ENCODE peak calls at places on chromosomes 11 and 22, in nine cellular contexts. One of them, this sample, is unnamed.

GRCh38 chr11:2919837-2920236 is 9.4 kb downstream of the PHLDA2 start:
- DNase-seq in H9: no peak
- DNase-seq in lower lobe of right lung: no peak
- DNase-seq in caudate nucleus: no peak
- DNase-seq in IMR-90: no peak
- DNase-seq in mesendoderm: no peak
- DNase-seq in HL-60: no peak
- DNase-seq in colonic mucosa: no peak
- DNase-seq in thoracic aorta: no peak
- DNase-seq in this sample: no peak

GRCh38 chr11:72856065-72856464 is 41.9 kb downstream of the ATG16L2 start:
- DNase-seq in H9: no peak
- DNase-seq in lower lobe of right lung: no peak
- DNase-seq in caudate nucleus: no peak
- DNase-seq in IMR-90: no peak
- DNase-seq in mesendoderm: no peak
- DNase-seq in HL-60: no peak
- DNase-seq in colonic mucosa: no peak
- DNase-seq in thoracic aorta: no peak
- DNase-seq in this sample: no peak

GRCh38 chr11:109667719-109668118 is 245.7 kb downstream of the C11orf87 start:
- DNase-seq in H9: no peak
- DNase-seq in lower lobe of right lung: no peak
- DNase-seq in caudate nucleus: no peak
- DNase-seq in IMR-90: no peak
- DNase-seq in mesendoderm: no peak
- DNase-seq in HL-60: no peak
- DNase-seq in colonic mucosa: no peak
- DNase-seq in thoracic aorta: no peak
- DNase-seq in this sample: no peak

GRCh38 chr11:35622070-35622469 is 3.8 kb downstream of the FJX1 start:
- DNase-seq in H9: no peak
- DNase-seq in lower lobe of right lung: no peak
- DNase-seq in caudate nucleus: no peak
- DNase-seq in IMR-90: peak; percentile 84
- DNase-seq in mesendoderm: peak; percentile 71
- DNase-seq in HL-60: no peak
- DNase-seq in colonic mucosa: no peak
- DNase-seq in thoracic aorta: no peak
- DNase-seq in this sample: no peak

GRCh38 chr11:121965330-121965729 is 150.7 kb downstream of the BLID start:
- DNase-seq in H9: no peak
- DNase-seq in lower lobe of right lung: no peak
- DNase-seq in caudate nucleus: no peak
- DNase-seq in IMR-90: peak; percentile 74
- DNase-seq in mesendoderm: no peak
- DNase-seq in HL-60: no peak
- DNase-seq in colonic mucosa: no peak
- DNase-seq in thoracic aorta: no peak
- DNase-seq in this sample: no peak

GRCh38 chr11:92050305-92050704 is 174.3 kb upstream of the FAT3 start:
- DNase-seq in H9: no peak
- DNase-seq in lower lobe of right lung: no peak
- DNase-seq in caudate nucleus: no peak
- DNase-seq in IMR-90: no peak
- DNase-seq in mesendoderm: no peak
- DNase-seq in HL-60: no peak
- DNase-seq in colonic mucosa: no peak
- DNase-seq in thoracic aorta: no peak
- DNase-seq in this sample: no peak

GRCh38 chr11:8617063-8617462 is 23.0 kb upstream of the STK33 start:
- DNase-seq in H9: no peak
- DNase-seq in lower lobe of right lung: no peak
- DNase-seq in caudate nucleus: no peak
- DNase-seq in IMR-90: no peak
- DNase-seq in mesendoderm: peak; percentile 70
- DNase-seq in HL-60: no peak
- DNase-seq in colonic mucosa: no peak
- DNase-seq in thoracic aorta: no peak
- DNase-seq in this sample: no peak

GRCh38 chr11:35330924-35331323 is 88.4 kb downstream of the SLC1A2 start:
- DNase-seq in H9: no peak
- DNase-seq in lower lobe of right lung: no peak
- DNase-seq in caudate nucleus: no peak
- DNase-seq in IMR-90: no peak
- DNase-seq in mesendoderm: peak; percentile 83
- DNase-seq in HL-60: no peak
- DNase-seq in colonic mucosa: no peak
- DNase-seq in thoracic aorta: no peak
- DNase-seq in this sample: no peak

GRCh38 chr11:108873938-108874337 is 209.1 kb downstream of the DDX10 start:
- DNase-seq in H9: no peak
- DNase-seq in lower lobe of right lung: no peak
- DNase-seq in caudate nucleus: no peak
- DNase-seq in IMR-90: no peak
- DNase-seq in mesendoderm: no peak
- DNase-seq in HL-60: no peak
- DNase-seq in colonic mucosa: no peak
- DNase-seq in thoracic aorta: no peak
- DNase-seq in this sample: no peak

GRCh38 chr22:37176464-37177061 is 11.5 kb downstream of the C1QTNF6 start:
- DNase-seq in H9: no peak
- DNase-seq in lower lobe of right lung: peak; percentile 76
- DNase-seq in caudate nucleus: no peak
- DNase-seq in IMR-90: peak; percentile 78
- DNase-seq in mesendoderm: no peak
- DNase-seq in HL-60: peak; percentile 82
- DNase-seq in colonic mucosa: no peak
- DNase-seq in thoracic aorta: no peak
- DNase-seq in this sample: no peak

GRCh38 chr11:44270403-44271192 is 39.3 kb downstream of the ALX4 start:
- DNase-seq in H9: no peak
- DNase-seq in lower lobe of right lung: no peak
- DNase-seq in caudate nucleus: no peak
- DNase-seq in IMR-90: no peak
- DNase-seq in mesendoderm: no peak
- DNase-seq in HL-60: no peak
- DNase-seq in colonic mucosa: no peak
- DNase-seq in thoracic aorta: no peak
- DNase-seq in this sample: no peak

GRCh38 chr22:23874871-23875270 is 17.2 kb downstream of the SLC2A11 start:
- DNase-seq in H9: no peak
- DNase-seq in lower lobe of right lung: no peak
- DNase-seq in caudate nucleus: no peak
- DNase-seq in IMR-90: no peak
- DNase-seq in mesendoderm: no peak
- DNase-seq in HL-60: no peak
- DNase-seq in colonic mucosa: no peak
- DNase-seq in thoracic aorta: no peak
- DNase-seq in this sample: no peak

GRCh38 chr22:42964994-42965699 is 49.8 kb downstream of the PACSIN2 start:
- DNase-seq in H9: peak; percentile 54
- DNase-seq in lower lobe of right lung: no peak
- DNase-seq in caudate nucleus: no peak
- DNase-seq in IMR-90: peak; percentile 45
- DNase-seq in mesendoderm: peak; percentile 29
- DNase-seq in HL-60: no peak
- DNase-seq in colonic mucosa: no peak
- DNase-seq in thoracic aorta: no peak
- DNase-seq in this sample: no peak

GRCh38 chr11:45771194-45771941 is 33.6 kb upstream of the SLC35C1 start:
- DNase-seq in H9: peak; percentile 68
- DNase-seq in lower lobe of right lung: peak; percentile 65
- DNase-seq in caudate nucleus: peak; percentile 59
- DNase-seq in IMR-90: peak; percentile 38
- DNase-seq in mesendoderm: peak; percentile 60
- DNase-seq in HL-60: peak; percentile 46
- DNase-seq in colonic mucosa: peak; percentile 82
- DNase-seq in thoracic aorta: no peak
- DNase-seq in this sample: no peak

GRCh38 chr22:42156121-42156520 is 25.5 kb upstream of the CYP2D6 start:
- DNase-seq in H9: no peak
- DNase-seq in lower lobe of right lung: no peak
- DNase-seq in caudate nucleus: no peak
- DNase-seq in IMR-90: no peak
- DNase-seq in mesendoderm: no peak
- DNase-seq in HL-60: no peak
- DNase-seq in colonic mucosa: no peak
- DNase-seq in thoracic aorta: no peak
- DNase-seq in this sample: no peak

GRCh38 chr11:59801981-59802638 is 8.5 kb downstream of the MRPL16 start:
- DNase-seq in H9: no peak
- DNase-seq in lower lobe of right lung: no peak
- DNase-seq in caudate nucleus: no peak
- DNase-seq in IMR-90: peak; percentile 36
- DNase-seq in mesendoderm: peak; percentile 91
- DNase-seq in HL-60: no peak
- DNase-seq in colonic mucosa: no peak
- DNase-seq in thoracic aorta: no peak
- DNase-seq in this sample: no peak
- H3K27ac ChIP-seq in H9: no peak overlapping the region
- H3K27ac ChIP-seq in lower lobe of right lung: no peak overlapping the region
- H3K27ac ChIP-seq in caudate nucleus: peak overlapping the region; percentile 11
- H3K27ac ChIP-seq in IMR-90: no peak overlapping the region
- H3K27ac ChIP-seq in mesendoderm: no peak overlapping the region
- H3K27ac ChIP-seq in HL-60: no peak overlapping the region
- H3K27ac ChIP-seq in colonic mucosa: no peak overlapping the region
- H3K27ac ChIP-seq in thoracic aorta: peak overlapping the region; percentile 19
- H3K27ac ChIP-seq in this sample: peak overlapping the region; percentile 8

GRCh38 chr11:119314748-119315138 is 2.2 kb downstream of the MCAM start:
- DNase-seq in H9: no peak
- DNase-seq in lower lobe of right lung: no peak
- DNase-seq in caudate nucleus: no peak
- DNase-seq in IMR-90: no peak
- DNase-seq in mesendoderm: no peak
- DNase-seq in HL-60: no peak
- DNase-seq in colonic mucosa: no peak
- DNase-seq in thoracic aorta: no peak
- DNase-seq in this sample: no peak

GRCh38 chr11:119317592-119318239 is 786 bp upstream of the MCAM start:
- DNase-seq in H9: no peak
- DNase-seq in lower lobe of right lung: no peak
- DNase-seq in caudate nucleus: no peak
- DNase-seq in IMR-90: no peak
- DNase-seq in mesendoderm: no peak
- DNase-seq in HL-60: no peak
- DNase-seq in colonic mucosa: no peak
- DNase-seq in thoracic aorta: no peak
- DNase-seq in this sample: no peak

GRCh38 chr11:119316729-119317591 is at the start of gene MCAM:
- DNase-seq in H9: peak; percentile 69
- DNase-seq in lower lobe of right lung: no peak
- DNase-seq in caudate nucleus: no peak
- DNase-seq in IMR-90: peak; percentile 48
- DNase-seq in mesendoderm: peak; percentile 75
- DNase-seq in HL-60: no peak
- DNase-seq in colonic mucosa: no peak
- DNase-seq in thoracic aorta: no peak
- DNase-seq in this sample: no peak

GRCh38 chr11:119315139-119316016 is 1.6 kb downstream of the MCAM start:
- DNase-seq in H9: peak; percentile 82
- DNase-seq in lower lobe of right lung: no peak
- DNase-seq in caudate nucleus: peak; percentile 65
- DNase-seq in IMR-90: no peak
- DNase-seq in mesendoderm: peak; percentile 92
- DNase-seq in HL-60: no peak
- DNase-seq in colonic mucosa: no peak
- DNase-seq in thoracic aorta: no peak
- DNase-seq in this sample: peak; percentile 75

DNA sequence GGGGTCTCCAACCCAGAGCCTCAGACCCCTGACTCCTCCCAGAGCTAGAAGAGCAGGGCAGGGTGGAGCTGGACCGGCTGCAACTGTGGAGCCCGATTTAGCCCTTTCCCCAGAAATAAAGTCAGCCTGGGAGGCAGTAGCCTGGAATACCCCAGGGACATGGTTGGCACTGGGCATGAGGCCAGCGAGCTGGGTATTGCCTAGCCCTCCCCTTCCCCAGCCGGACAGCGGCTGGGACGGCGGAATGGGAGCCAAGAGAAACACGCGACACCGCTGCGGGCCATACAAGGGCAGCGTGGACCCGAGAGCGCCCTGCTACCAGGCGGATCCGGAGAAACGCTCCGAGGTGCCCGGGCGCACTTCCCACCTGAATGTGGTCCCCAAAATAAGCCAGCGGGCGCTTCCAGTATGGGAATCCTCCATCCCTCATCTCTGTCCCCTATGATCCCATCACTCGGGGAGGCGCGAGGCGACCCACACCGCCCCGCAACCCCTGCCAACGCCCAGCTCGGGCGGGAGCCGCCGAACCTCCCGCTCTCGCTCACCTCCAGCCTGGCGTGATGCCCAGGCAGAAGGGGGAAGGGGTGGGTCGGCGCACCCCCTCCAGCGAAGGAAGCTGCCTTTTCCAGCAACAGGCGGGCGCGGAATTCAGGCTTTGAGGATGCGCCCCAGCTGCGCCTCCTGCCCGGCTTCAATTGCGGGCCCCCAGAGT is 757 bp downstream of the MCAM start:
- DNase-seq in H9: no peak
- DNase-seq in lower lobe of right lung: no peak
- DNase-seq in caudate nucleus: peak; percentile 65
- DNase-seq in IMR-90: no peak
- DNase-seq in mesendoderm: no peak
- DNase-seq in HL-60: no peak
- DNase-seq in colonic mucosa: no peak
- DNase-seq in thoracic aorta: peak; percentile 76
- DNase-seq in this sample: peak; percentile 90
- H3K27ac ChIP-seq in H9: no peak overlapping the region
- H3K27ac ChIP-seq in lower lobe of right lung: peak overlapping the region; percentile 90
- H3K27ac ChIP-seq in caudate nucleus: peak overlapping the region; percentile 82
- H3K27ac ChIP-seq in IMR-90: peak overlapping the region; percentile 69
- H3K27ac ChIP-seq in mesendoderm: no peak overlapping the region
- H3K27ac ChIP-seq in HL-60: no peak overlapping the region
- H3K27ac ChIP-seq in colonic mucosa: peak overlapping the region; percentile 61
- H3K27ac ChIP-seq in thoracic aorta: peak overlapping the region; percentile 98
- H3K27ac ChIP-seq in this sample: peak overlapping the region; percentile 93

DNA sequence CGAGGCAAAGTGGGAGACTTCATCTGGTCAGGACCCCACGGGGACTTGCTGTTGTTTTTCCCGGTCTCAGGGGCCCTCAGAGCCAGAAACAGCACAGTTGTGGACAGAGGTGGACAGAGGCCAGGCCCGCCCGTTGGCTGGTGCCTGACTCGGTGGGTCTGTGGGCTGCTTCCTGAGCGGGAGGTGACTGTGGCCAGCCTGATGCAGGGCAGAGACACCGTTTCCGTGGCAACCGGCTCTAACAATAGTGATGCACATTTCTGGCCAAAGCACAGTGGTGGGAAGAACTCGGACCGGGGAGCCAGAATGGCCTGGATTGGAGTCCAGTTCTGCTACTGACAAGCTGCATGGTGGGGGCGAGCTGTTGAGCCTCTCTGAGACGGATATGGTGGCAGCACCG is 58.7 kb upstream of the ATXN10 start:
- DNase-seq in H9: no peak
- DNase-seq in lower lobe of right lung: peak; percentile 50
- DNase-seq in caudate nucleus: no peak
- DNase-seq in IMR-90: no peak
- DNase-seq in mesendoderm: no peak
- DNase-seq in HL-60: no peak
- DNase-seq in colonic mucosa: no peak
- DNase-seq in thoracic aorta: no peak
- DNase-seq in this sample: no peak
- H3K27ac ChIP-seq in H9: no peak overlapping the region
- H3K27ac ChIP-seq in lower lobe of right lung: peak overlapping the region; percentile 53
- H3K27ac ChIP-seq in caudate nucleus: no peak overlapping the region
- H3K27ac ChIP-seq in IMR-90: no peak overlapping the region
- H3K27ac ChIP-seq in mesendoderm: no peak overlapping the region
- H3K27ac ChIP-seq in HL-60: peak overlapping the region; percentile 73
- H3K27ac ChIP-seq in colonic mucosa: no peak overlapping the region
- H3K27ac ChIP-seq in thoracic aorta: no peak overlapping the region
- H3K27ac ChIP-seq in this sample: no peak overlapping the region

GRCh38 chr22:32905400-32905799 is 103.9 kb downstream of the TIMP3 start:
- DNase-seq in H9: no peak
- DNase-seq in lower lobe of right lung: no peak
- DNase-seq in caudate nucleus: no peak
- DNase-seq in IMR-90: no peak
- DNase-seq in mesendoderm: peak; percentile 45
- DNase-seq in HL-60: no peak
- DNase-seq in colonic mucosa: no peak
- DNase-seq in thoracic aorta: no peak
- DNase-seq in this sample: no peak
- H3K27ac ChIP-seq in H9: no peak overlapping the region
- H3K27ac ChIP-seq in lower lobe of right lung: no peak overlapping the region
- H3K27ac ChIP-seq in caudate nucleus: no peak overlapping the region
- H3K27ac ChIP-seq in IMR-90: no peak overlapping the region
- H3K27ac ChIP-seq in mesendoderm: no peak overlapping the region
- H3K27ac ChIP-seq in HL-60: no peak overlapping the region
- H3K27ac ChIP-seq in colonic mucosa: no peak overlapping the region
- H3K27ac ChIP-seq in thoracic aorta: no peak overlapping the region
- H3K27ac ChIP-seq in this sample: no peak overlapping the region

This sample was measured in substantia nigra.